ENCODE peak calls at places on chromosomes 3 and 15, in four cellular contexts. One of them, this sample, is unnamed.

GRCh38 chr15:74716647-74717046 is 8.7 kb downstream of the CYP1A1 start:
- DNase-seq in K562: no peak
- DNase-seq in HepG2: peak; percentile 52
- DNase-seq in A549: no peak
- DNase-seq in this sample: no peak

GRCh38 chr15:70556376-70556775 is 207.0 kb downstream of the UACA start:
- DNase-seq in A549: no peak
- DNase-seq in HepG2: no peak
- DNase-seq in K562: no peak
- DNase-seq in this sample: no peak

GRCh38 chr3:102156426-102156825 is 278.4 kb upstream of the ZPLD1 start:
- DNase-seq in HepG2: no peak
- DNase-seq in K562: no peak
- DNase-seq in A549: peak; percentile 33
- DNase-seq in this sample: no peak

GRCh38 chr3:149919509-149919908 is 51.2 kb downstream of the PFN2 start:
- DNase-seq in K562: no peak
- DNase-seq in HepG2: no peak
- DNase-seq in A549: no peak
- DNase-seq in this sample: no peak

GRCh38 chr3:78116874-78117273 is 1077.0 kb downstream of the ROBO2 start:
- DNase-seq in A549: no peak
- DNase-seq in HepG2: no peak
- DNase-seq in K562: no peak
- DNase-seq in this sample: no peak

GRCh38 chr15:51649659-51650521 is 27.3 kb upstream of the DMXL2 start:
- DNase-seq in HepG2: peak; percentile 68
- DNase-seq in A549: peak; percentile 75
- DNase-seq in K562: peak; percentile 47
- DNase-seq in this sample: no peak

GRCh38 chr3:124246949-124247348 is 255.0 kb upstream of the ROPN1 start:
- DNase-seq in K562: peak; percentile 13
- DNase-seq in HepG2: peak; percentile 43
- DNase-seq in A549: peak; percentile 30
- DNase-seq in this sample: peak; percentile 21

GRCh38 chr3:33582234-33582633 is 135.8 kb downstream of the CLASP2 start:
- DNase-seq in HepG2: no peak
- DNase-seq in K562: no peak
- DNase-seq in A549: no peak
- DNase-seq in this sample: no peak

GRCh38 chr3:36677331-36678007 is 86.9 kb downstream of the DCLK3 start:
- DNase-seq in HepG2: peak; percentile 6
- DNase-seq in A549: peak; percentile 16
- DNase-seq in K562: no peak
- DNase-seq in this sample: no peak

GRCh38 chr3:134291300-134292254 is 40.9 kb upstream of the RYK start:
- DNase-seq in K562: no peak
- DNase-seq in HepG2: no peak
- DNase-seq in A549: no peak
- DNase-seq in this sample: no peak

GRCh38 chr3:123584284-123584987 is 417 bp downstream of the HACD2 start:
- DNase-seq in K562: peak; percentile 62
- DNase-seq in HepG2: no peak
- DNase-seq in A549: peak; percentile 23
- DNase-seq in this sample: peak; percentile 75

GRCh38 chr3:139293665-139294023 is 50.2 kb upstream of the MRPS22 start:
- DNase-seq in HepG2: no peak
- DNase-seq in K562: no peak
- DNase-seq in A549: no peak
- DNase-seq in this sample: no peak

GRCh38 chr15:74374648-74375302 is 7.3 kb upstream of the CYP11A1 start:
- DNase-seq in A549: no peak
- DNase-seq in HepG2: no peak
- DNase-seq in K562: peak; percentile 70
- DNase-seq in this sample: peak; percentile 88

GRCh38 chr3:105351821-105352220 is 14.9 kb upstream of the ALCAM start:
- DNase-seq in HepG2: no peak
- DNase-seq in K562: no peak
- DNase-seq in A549: no peak
- DNase-seq in this sample: no peak

GRCh38 chr3:55637906-55638635 is 151.0 kb upstream of the WNT5A start:
- DNase-seq in A549: no peak
- DNase-seq in K562: no peak
- DNase-seq in HepG2: no peak
- DNase-seq in this sample: no peak

GRCh38 chr15:58213587-58214360 is 75.6 kb downstream of the AQP9 start:
- DNase-seq in A549: no peak
- DNase-seq in K562: no peak
- DNase-seq in HepG2: no peak
- DNase-seq in this sample: no peak

GRCh38 chr3:94524102-94524922 is 461.5 kb downstream of the NSUN3 start:
- DNase-seq in HepG2: peak; percentile 70
- DNase-seq in A549: no peak
- DNase-seq in K562: no peak
- DNase-seq in this sample: no peak

GRCh38 chr3:123773681-123774431 is 110.3 kb downstream of the MYLK start:
- DNase-seq in HepG2: no peak
- DNase-seq in A549: no peak
- DNase-seq in K562: no peak
- DNase-seq in this sample: no peak

GRCh38 chr3:50089603-50089945 is 855 bp downstream of the RBM5 start:
- DNase-seq in K562: no peak
- DNase-seq in A549: peak; percentile 15
- DNase-seq in HepG2: no peak
- DNase-seq in this sample: no peak

GRCh38 chr15:28929200-28929599 is 43.4 kb downstream of the APBA2 start:
- DNase-seq in HepG2: no peak
- DNase-seq in A549: no peak
- DNase-seq in K562: no peak
- DNase-seq in this sample: no peak

GRCh38 chr3:155431856-155432570 is 138.5 kb upstream of the STRIT1 start:
- DNase-seq in K562: no peak
- DNase-seq in HepG2: no peak
- DNase-seq in A549: no peak
- DNase-seq in this sample: no peak

GRCh38 chr3:160448845-160449659 is 534 bp downstream of the TRIM59 start:
- DNase-seq in HepG2: no peak
- DNase-seq in A549: no peak
- DNase-seq in K562: no peak
- DNase-seq in this sample: no peak

GRCh38 chr3:106844638-106845037 is 532.6 kb upstream of the CCDC54 start:
- DNase-seq in K562: no peak
- DNase-seq in HepG2: no peak
- DNase-seq in A549: no peak
- DNase-seq in this sample: no peak

GRCh38 chr15:64092075-64092820 is 1.4 kb downstream of the CIAO2A start:
- DNase-seq in HepG2: peak; percentile 50
- DNase-seq in A549: no peak
- DNase-seq in K562: peak; percentile 28
- DNase-seq in this sample: no peak

GRCh38 chr3:59426851-59427565 is 377.2 kb upstream of the CFAP20DC start:
- DNase-seq in HepG2: no peak
- DNase-seq in A549: no peak
- DNase-seq in K562: no peak
- DNase-seq in this sample: no peak

GRCh38 chr15:67641453-67641852 is 99.0 kb downstream of the MAP2K5 start:
- DNase-seq in HepG2: no peak
- DNase-seq in K562: no peak
- DNase-seq in A549: no peak
- DNase-seq in this sample: no peak

GRCh38 chr3:16695710-16696109 is 90.5 kb upstream of the DAZL start:
- DNase-seq in K562: no peak
- DNase-seq in HepG2: no peak
- DNase-seq in A549: no peak
- DNase-seq in this sample: no peak

GRCh38 chr3:5324780-5325179 is 137.3 kb downstream of the EDEM1 start:
- DNase-seq in A549: no peak
- DNase-seq in HepG2: no peak
- DNase-seq in K562: no peak
- DNase-seq in this sample: no peak

GRCh38 chr3:50466177-50466576 is 37.3 kb downstream of the CACNA2D2 start:
- DNase-seq in A549: no peak
- DNase-seq in HepG2: no peak
- DNase-seq in K562: no peak
- DNase-seq in this sample: no peak

GRCh38 chr15:66484539-66485112 is 12.9 kb downstream of the SNAPC5 start:
- DNase-seq in HepG2: no peak
- DNase-seq in A549: no peak
- DNase-seq in K562: no peak
- DNase-seq in this sample: no peak

GRCh38 chr3:61407397-61407796 is 154.0 kb upstream of the PTPRG start:
- DNase-seq in A549: no peak
- DNase-seq in HepG2: no peak
- DNase-seq in K562: no peak
- DNase-seq in this sample: no peak
- TF ChIP-seq NR3C1 in A549: no peak
- TF ChIP-seq NR3C1 in HepG2: no peak
- TF ChIP-seq NR3C1 in K562: no peak
- TF ChIP-seq NR3C1 in this sample: no peak

GRCh38 chr3:57545636-57546268 is 1.6 kb upstream of the DNAH12 start:
- DNase-seq in A549: no peak
- DNase-seq in HepG2: peak; percentile 31
- DNase-seq in K562: no peak
- DNase-seq in this sample: no peak
- TF ChIP-seq NR3C1 in A549: no peak
- TF ChIP-seq NR3C1 in HepG2: no peak
- TF ChIP-seq NR3C1 in K562: no peak
- TF ChIP-seq NR3C1 in this sample: no peak

GRCh38 chr3:13716540-13717221 is 163.2 kb downstream of the WNT7A start:
- DNase-seq in HepG2: no peak
- DNase-seq in K562: no peak
- DNase-seq in A549: no peak
- DNase-seq in this sample: no peak

GRCh38 chr3:13715167-13715954 is 164.5 kb downstream of the WNT7A start:
- DNase-seq in A549: no peak
- DNase-seq in HepG2: no peak
- DNase-seq in K562: no peak
- DNase-seq in this sample: peak; percentile 4

GRCh38 chr3:13717222-13717573 is 162.7 kb downstream of the WNT7A start:
- DNase-seq in A549: no peak
- DNase-seq in K562: no peak
- DNase-seq in HepG2: no peak
- DNase-seq in this sample: no peak

GRCh38 chr3:13714251-13714916 is 165.5 kb downstream of the FBLN2 start:
- DNase-seq in A549: no peak
- DNase-seq in K562: no peak
- DNase-seq in HepG2: no peak
- DNase-seq in this sample: no peak

GRCh38 chr3:13715961-13716360 is 163.9 kb downstream of the WNT7A start:
- DNase-seq in A549: no peak
- DNase-seq in K562: no peak
- DNase-seq in HepG2: no peak
- DNase-seq in this sample: peak; percentile 5
- TF ChIP-seq NR3C1 in A549: no peak
- TF ChIP-seq NR3C1 in K562: no peak
- TF ChIP-seq NR3C1 in HepG2: no peak
- TF ChIP-seq NR3C1 in this sample: no peak

DNA sequence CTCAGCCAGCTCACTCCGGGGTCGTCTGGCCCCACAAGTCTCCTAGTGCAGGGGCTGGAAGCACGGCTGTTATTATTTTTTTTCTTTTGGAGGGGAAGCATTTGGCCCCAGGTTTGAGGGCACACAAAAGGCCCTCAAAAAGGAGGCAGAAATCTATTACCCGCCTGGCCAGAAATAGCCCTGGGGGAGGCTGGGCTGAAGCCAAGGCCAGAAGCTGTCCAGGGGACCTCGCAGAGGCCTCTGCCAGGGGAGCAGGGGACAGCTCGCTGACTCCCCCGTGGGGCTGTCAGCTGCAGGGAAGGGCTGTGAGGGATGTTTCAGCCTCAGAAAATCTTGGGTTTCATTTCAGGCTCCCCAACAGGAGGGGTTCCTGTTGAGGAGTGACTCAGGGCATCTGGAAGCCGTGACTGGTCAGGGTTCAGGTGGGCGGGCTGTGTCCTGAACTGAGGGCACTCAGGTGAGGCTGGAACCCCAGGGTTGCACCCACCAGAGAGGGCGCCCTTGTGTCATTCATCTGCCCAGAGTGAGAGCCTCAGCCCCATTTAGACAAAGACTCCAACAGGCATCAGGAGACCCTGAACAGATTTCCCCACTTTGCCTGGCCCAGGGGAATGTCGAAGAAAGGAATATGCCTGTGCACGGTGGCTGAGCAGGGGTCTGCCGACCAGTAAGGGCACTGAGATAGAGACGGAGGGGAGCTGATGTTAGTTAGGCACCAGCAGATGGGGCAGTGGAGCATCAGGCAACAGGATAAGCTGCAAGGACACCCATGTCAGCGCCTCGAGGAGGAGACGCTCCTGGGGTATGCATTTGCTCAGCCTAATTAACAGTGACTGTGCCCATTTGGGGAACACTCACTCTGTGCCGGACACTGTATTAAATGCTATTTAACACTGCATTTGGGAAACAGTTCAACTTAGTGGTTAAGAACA is 43.5 kb upstream of the SLC6A11 start:
- DNase-seq in A549: peak; percentile 37
- DNase-seq in K562: peak; percentile 22
- DNase-seq in HepG2: peak; percentile 52
- DNase-seq in this sample: peak; percentile 81
- TF ChIP-seq NR3C1 in A549: no peak
- TF ChIP-seq NR3C1 in K562: no peak
- TF ChIP-seq NR3C1 in HepG2: no peak
- TF ChIP-seq NR3C1 in this sample: no peak

DNA sequence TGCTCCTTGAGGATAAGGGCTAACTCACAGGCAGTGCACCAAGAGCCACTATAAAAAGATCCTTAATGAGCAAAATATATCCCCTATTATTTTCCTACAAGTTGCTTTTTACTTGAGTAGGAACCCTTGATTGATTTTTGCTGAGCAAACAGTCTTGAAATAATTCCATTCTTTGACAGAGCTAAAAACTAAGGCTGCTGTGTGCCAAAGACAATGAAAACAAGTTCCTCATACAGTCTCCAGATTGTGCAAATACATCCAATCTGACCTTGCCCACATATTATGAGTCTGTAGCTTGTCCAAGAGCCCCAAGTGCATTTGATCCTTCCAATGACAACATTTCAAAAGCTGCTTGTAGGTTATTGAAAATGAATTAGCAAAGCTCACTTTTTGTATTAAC is 15.0 kb downstream of the PRKAR2A start:
- DNase-seq in A549: no peak
- DNase-seq in K562: no peak
- DNase-seq in HepG2: peak; percentile 12
- DNase-seq in this sample: no peak
- TF ChIP-seq NR3C1 in A549: no peak
- TF ChIP-seq NR3C1 in K562: no peak
- TF ChIP-seq NR3C1 in HepG2: no peak
- TF ChIP-seq NR3C1 in this sample: no peak

GRCh38 chr3:126355777-126356372 is 1.3 kb downstream of the KLF15 start:
- DNase-seq in HepG2: peak; percentile 94
- DNase-seq in A549: no peak
- DNase-seq in K562: peak; percentile 94
- DNase-seq in this sample: peak; percentile 89
- TF ChIP-seq NR3C1 in HepG2: no peak
- TF ChIP-seq NR3C1 in A549: no peak
- TF ChIP-seq NR3C1 in K562: no peak
- TF ChIP-seq NR3C1 in this sample: no peak

This sample was measured in WTC11.